ENCODE peak calls at places on chromosomes 1 and 21, in seven cellular contexts. One of them, this sample, is unnamed.

GRCh38 chr1:116203192-116203723 is 92.1 kb downstream of the MAB21L3 start:
- DNase-seq in AG20443: no peak
- DNase-seq in activated gamma-delta T cell treated with Interleukin-2 at 50 U/mL for 16 hours: no peak
- DNase-seq in fibroblast of lung: peak
- DNase-seq in GM12891: no peak
- DNase-seq in NCI-H1092: no peak
- DNase-seq in AG04450: no peak
- DNase-seq in this sample: no peak

GRCh38 chr1:169999357-169999756 is 75.1 kb downstream of the KIFAP3 start:
- DNase-seq in NCI-H1092: no peak
- DNase-seq in fibroblast of lung: peak
- DNase-seq in GM12891: no peak
- DNase-seq in AG04450: peak
- DNase-seq in AG20443: peak
- DNase-seq in activated gamma-delta T cell treated with Interleukin-2 at 50 U/mL for 16 hours: no peak
- DNase-seq in this sample: no peak

GRCh38 chr21:33261635-33262034 is 4.5 kb upstream of the IL10RB start:
- DNase-seq in activated gamma-delta T cell treated with Interleukin-2 at 50 U/mL for 16 hours: no peak
- DNase-seq in AG04450: peak
- DNase-seq in NCI-H1092: no peak
- DNase-seq in AG20443: no peak
- DNase-seq in fibroblast of lung: peak
- DNase-seq in GM12891: no peak
- DNase-seq in this sample: no peak

GRCh38 chr1:94092210-94092613 is 28.7 kb downstream of the ABCA4 start:
- DNase-seq in NCI-H1092: no peak
- DNase-seq in AG20443: no peak
- DNase-seq in GM12891: no peak
- DNase-seq in AG04450: no peak
- DNase-seq in fibroblast of lung: peak
- DNase-seq in activated gamma-delta T cell treated with Interleukin-2 at 50 U/mL for 16 hours: peak
- DNase-seq in this sample: no peak

GRCh38 chr21:41616063-41616591 is 108.2 kb upstream of the TMPRSS2 start:
- DNase-seq in AG04450: peak
- DNase-seq in fibroblast of lung: peak
- DNase-seq in NCI-H1092: no peak
- DNase-seq in AG20443: peak
- DNase-seq in GM12891: no peak
- DNase-seq in activated gamma-delta T cell treated with Interleukin-2 at 50 U/mL for 16 hours: no peak
- DNase-seq in this sample: no peak

GRCh38 chr1:25985171-25985570 is 12.7 kb downstream of the PAFAH2 start:
- DNase-seq in fibroblast of lung: no peak
- DNase-seq in NCI-H1092: no peak
- DNase-seq in AG04450: no peak
- DNase-seq in activated gamma-delta T cell treated with Interleukin-2 at 50 U/mL for 16 hours: no peak
- DNase-seq in AG20443: no peak
- DNase-seq in GM12891: no peak
- DNase-seq in this sample: no peak

GRCh38 chr1:203625623-203626189 is 926 bp upstream of the ATP2B4 start:
- DNase-seq in GM12891: no peak
- DNase-seq in activated gamma-delta T cell treated with Interleukin-2 at 50 U/mL for 16 hours: peak
- DNase-seq in fibroblast of lung: peak
- DNase-seq in AG04450: no peak
- DNase-seq in NCI-H1092: no peak
- DNase-seq in AG20443: no peak
- DNase-seq in this sample: peak

GRCh38 chr1:19437911-19438310 is 47.4 kb downstream of the CAPZB start:
- DNase-seq in fibroblast of lung: no peak
- DNase-seq in AG04450: no peak
- DNase-seq in AG20443: no peak
- DNase-seq in NCI-H1092: no peak
- DNase-seq in GM12891: no peak
- DNase-seq in activated gamma-delta T cell treated with Interleukin-2 at 50 U/mL for 16 hours: no peak
- DNase-seq in this sample: no peak

GRCh38 chr1:119275145-119275929 is 93.2 kb upstream of the HAO2 start:
- DNase-seq in GM12891: no peak
- DNase-seq in AG04450: peak
- DNase-seq in activated gamma-delta T cell treated with Interleukin-2 at 50 U/mL for 16 hours: no peak
- DNase-seq in AG20443: peak
- DNase-seq in NCI-H1092: peak
- DNase-seq in fibroblast of lung: peak
- DNase-seq in this sample: no peak

GRCh38 chr1:179709841-179710329 is 33.2 kb upstream of the FAM163A start:
- DNase-seq in fibroblast of lung: peak
- DNase-seq in GM12891: no peak
- DNase-seq in AG04450: no peak
- DNase-seq in NCI-H1092: peak
- DNase-seq in activated gamma-delta T cell treated with Interleukin-2 at 50 U/mL for 16 hours: no peak
- DNase-seq in AG20443: no peak
- DNase-seq in this sample: no peak

GRCh38 chr1:99969260-99969728 is 502 bp upstream of the SLC35A3 start:
- DNase-seq in GM12891: peak
- DNase-seq in activated gamma-delta T cell treated with Interleukin-2 at 50 U/mL for 16 hours: no peak
- DNase-seq in AG20443: no peak
- DNase-seq in NCI-H1092: no peak
- DNase-seq in AG04450: no peak
- DNase-seq in fibroblast of lung: no peak
- DNase-seq in this sample: no peak

GRCh38 chr1:62515055-62515454 is 78.2 kb downstream of the USP1 start:
- DNase-seq in AG04450: no peak
- DNase-seq in GM12891: no peak
- DNase-seq in fibroblast of lung: no peak
- DNase-seq in activated gamma-delta T cell treated with Interleukin-2 at 50 U/mL for 16 hours: no peak
- DNase-seq in AG20443: peak
- DNase-seq in NCI-H1092: no peak
- DNase-seq in this sample: no peak

GRCh38 chr1:21192284-21192683 is 15.6 kb upstream of the EIF4G3 start:
- DNase-seq in activated gamma-delta T cell treated with Interleukin-2 at 50 U/mL for 16 hours: no peak
- DNase-seq in fibroblast of lung: no peak
- DNase-seq in GM12891: no peak
- DNase-seq in AG20443: no peak
- DNase-seq in AG04450: no peak
- DNase-seq in NCI-H1092: no peak
- DNase-seq in this sample: no peak

GRCh38 chr1:44227211-44227610 is 13.9 kb downstream of the DMAP1 start:
- DNase-seq in GM12891: no peak
- DNase-seq in NCI-H1092: no peak
- DNase-seq in AG04450: no peak
- DNase-seq in activated gamma-delta T cell treated with Interleukin-2 at 50 U/mL for 16 hours: no peak
- DNase-seq in AG20443: peak
- DNase-seq in fibroblast of lung: no peak
- DNase-seq in this sample: no peak

GRCh38 chr1:229128209-229128608 is 142.7 kb upstream of the RAB4A start:
- DNase-seq in activated gamma-delta T cell treated with Interleukin-2 at 50 U/mL for 16 hours: no peak
- DNase-seq in AG20443: no peak
- DNase-seq in NCI-H1092: no peak
- DNase-seq in AG04450: no peak
- DNase-seq in fibroblast of lung: no peak
- DNase-seq in GM12891: no peak
- DNase-seq in this sample: no peak

GRCh38 chr1:200207711-200208126 is 180.2 kb downstream of the NR5A2 start:
- DNase-seq in fibroblast of lung: peak
- DNase-seq in NCI-H1092: no peak
- DNase-seq in AG20443: no peak
- DNase-seq in AG04450: no peak
- DNase-seq in activated gamma-delta T cell treated with Interleukin-2 at 50 U/mL for 16 hours: no peak
- DNase-seq in GM12891: no peak
- DNase-seq in this sample: no peak

GRCh38 chr1:32784817-32785216 is 32.3 kb downstream of the YARS1 start:
- DNase-seq in fibroblast of lung: no peak
- DNase-seq in NCI-H1092: no peak
- DNase-seq in AG20443: no peak
- DNase-seq in activated gamma-delta T cell treated with Interleukin-2 at 50 U/mL for 16 hours: no peak
- DNase-seq in AG04450: no peak
- DNase-seq in GM12891: no peak
- DNase-seq in this sample: no peak

GRCh38 chr1:118947790-118948189 is 40.4 kb downstream of the TBX15 start:
- DNase-seq in fibroblast of lung: peak
- DNase-seq in activated gamma-delta T cell treated with Interleukin-2 at 50 U/mL for 16 hours: no peak
- DNase-seq in AG04450: no peak
- DNase-seq in NCI-H1092: no peak
- DNase-seq in GM12891: no peak
- DNase-seq in AG20443: peak
- DNase-seq in this sample: no peak

GRCh38 chr21:38759286-38759872 is 46.4 kb upstream of the ETS2 start:
- DNase-seq in fibroblast of lung: peak
- DNase-seq in GM12891: no peak
- DNase-seq in AG04450: no peak
- DNase-seq in AG20443: no peak
- DNase-seq in NCI-H1092: no peak
- DNase-seq in activated gamma-delta T cell treated with Interleukin-2 at 50 U/mL for 16 hours: no peak
- DNase-seq in this sample: no peak

GRCh38 chr1:161730050-161730564 is 8.8 kb downstream of the FCRLB start:
- DNase-seq in GM12891: no peak
- DNase-seq in fibroblast of lung: peak
- DNase-seq in NCI-H1092: no peak
- DNase-seq in AG04450: no peak
- DNase-seq in activated gamma-delta T cell treated with Interleukin-2 at 50 U/mL for 16 hours: peak
- DNase-seq in AG20443: peak
- DNase-seq in this sample: no peak

This sample was measured in CD8-positive, alpha-beta T cell.